ENCODE peak calls at places on chromosomes 1 and 21, in six cellular contexts. One of them, this sample, is unnamed.

GRCh38 chr1:91148641-91149069 is 126.8 kb upstream of the ZNF644 start:
- DNase-seq in upper lobe of right lung: no peak
- DNase-seq in body of pancreas: no peak
- DNase-seq in IMR-90: no peak
- DNase-seq in PC-3: no peak
- DNase-seq in lower lobe of right lung: no peak
- DNase-seq in this sample: no peak

GRCh38 chr1:155974208-155975165 is 3.9 kb downstream of the ARHGEF2 start:
- DNase-seq in upper lobe of right lung: no peak
- DNase-seq in body of pancreas: no peak
- DNase-seq in lower lobe of right lung: no peak
- DNase-seq in PC-3: no peak
- DNase-seq in IMR-90: no peak
- DNase-seq in this sample: no peak

GRCh38 chr1:50667272-50667671 is 244.0 kb upstream of the DMRTA2 start:
- DNase-seq in PC-3: no peak
- DNase-seq in body of pancreas: peak; percentile 13
- DNase-seq in lower lobe of right lung: no peak
- DNase-seq in IMR-90: no peak
- DNase-seq in upper lobe of right lung: no peak
- DNase-seq in this sample: no peak

GRCh38 chr1:25620211-25620610 is 3.6 kb downstream of the MAN1C1 start:
- DNase-seq in PC-3: no peak
- DNase-seq in upper lobe of right lung: no peak
- DNase-seq in body of pancreas: no peak
- DNase-seq in IMR-90: no peak
- DNase-seq in lower lobe of right lung: no peak
- DNase-seq in this sample: no peak

GRCh38 chr1:233641029-233641428 is 27.1 kb downstream of the KCNK1 start:
- DNase-seq in IMR-90: no peak
- DNase-seq in upper lobe of right lung: no peak
- DNase-seq in body of pancreas: no peak
- DNase-seq in lower lobe of right lung: no peak
- DNase-seq in PC-3: no peak
- DNase-seq in this sample: no peak

GRCh38 chr1:161502181-161502580 is 3.1 kb upstream of the FCGR2A start:
- DNase-seq in upper lobe of right lung: no peak
- DNase-seq in lower lobe of right lung: no peak
- DNase-seq in body of pancreas: no peak
- DNase-seq in PC-3: no peak
- DNase-seq in IMR-90: no peak
- DNase-seq in this sample: no peak

GRCh38 chr1:61400131-61400530 is 317.8 kb downstream of the NFIA start:
- DNase-seq in body of pancreas: no peak
- DNase-seq in lower lobe of right lung: no peak
- DNase-seq in PC-3: no peak
- DNase-seq in upper lobe of right lung: no peak
- DNase-seq in IMR-90: no peak
- DNase-seq in this sample: no peak

GRCh38 chr1:201543871-201544521 is 5.1 kb downstream of the NAV1 start:
- DNase-seq in upper lobe of right lung: no peak
- DNase-seq in body of pancreas: no peak
- DNase-seq in lower lobe of right lung: no peak
- DNase-seq in PC-3: no peak
- DNase-seq in IMR-90: peak; percentile 40
- DNase-seq in this sample: no peak

GRCh38 chr1:147189514-147189913 is 17.2 kb upstream of the PRKAB2 start:
- DNase-seq in PC-3: no peak
- DNase-seq in IMR-90: no peak
- DNase-seq in body of pancreas: no peak
- DNase-seq in upper lobe of right lung: no peak
- DNase-seq in lower lobe of right lung: no peak
- DNase-seq in this sample: no peak

GRCh38 chr1:154747841-154748766 is 122.0 kb downstream of the KCNN3 start:
- DNase-seq in lower lobe of right lung: no peak
- DNase-seq in IMR-90: no peak
- DNase-seq in upper lobe of right lung: no peak
- DNase-seq in body of pancreas: no peak
- DNase-seq in PC-3: no peak
- DNase-seq in this sample: peak; percentile 35

GRCh38 chr1:154749078-154749760 is 120.9 kb downstream of the KCNN3 start:
- DNase-seq in PC-3: peak; percentile 79
- DNase-seq in IMR-90: peak; percentile 23
- DNase-seq in body of pancreas: no peak
- DNase-seq in upper lobe of right lung: no peak
- DNase-seq in lower lobe of right lung: no peak
- DNase-seq in this sample: peak; percentile 59

GRCh38 chr1:154746620-154747299 is 123.3 kb downstream of the KCNN3 start:
- DNase-seq in upper lobe of right lung: no peak
- DNase-seq in lower lobe of right lung: no peak
- DNase-seq in body of pancreas: no peak
- DNase-seq in PC-3: no peak
- DNase-seq in IMR-90: no peak
- DNase-seq in this sample: no peak

GRCh38 chr1:154745750-154746425 is 124.2 kb downstream of the KCNN3 start:
- DNase-seq in upper lobe of right lung: no peak
- DNase-seq in IMR-90: no peak
- DNase-seq in lower lobe of right lung: no peak
- DNase-seq in PC-3: no peak
- DNase-seq in body of pancreas: no peak
- DNase-seq in this sample: no peak

GRCh38 chr1:154747380-154747779 is 122.7 kb downstream of the KCNN3 start:
- DNase-seq in lower lobe of right lung: no peak
- DNase-seq in upper lobe of right lung: no peak
- DNase-seq in body of pancreas: no peak
- DNase-seq in PC-3: no peak
- DNase-seq in IMR-90: no peak
- DNase-seq in this sample: no peak
- H3K27me3 ChIP-seq in lower lobe of right lung: no peaks in the 10 kb centered on the region
- H3K27me3 ChIP-seq in upper lobe of right lung: no peaks in the 10 kb centered on the region
- H3K27me3 ChIP-seq in body of pancreas: no peaks in the 10 kb centered on the region
- H3K27me3 ChIP-seq in PC-3: peaks cover 83% of the 10 kb centered on the region
- H3K27me3 ChIP-seq in IMR-90: peaks cover 90% of the 10 kb centered on the region
- H3K27me3 ChIP-seq in this sample: no peaks in the 10 kb centered on the region

GRCh38 chr21:30561957-30562356 is 843 bp upstream of the KRTAP19-7 start:
- DNase-seq in PC-3: no peak
- DNase-seq in IMR-90: no peak
- DNase-seq in body of pancreas: no peak
- DNase-seq in lower lobe of right lung: no peak
- DNase-seq in upper lobe of right lung: no peak
- DNase-seq in this sample: no peak

GRCh38 chr21:30563072-30563471 is 2.0 kb upstream of the KRTAP19-7 start:
- DNase-seq in IMR-90: no peak
- DNase-seq in lower lobe of right lung: no peak
- DNase-seq in PC-3: no peak
- DNase-seq in upper lobe of right lung: no peak
- DNase-seq in body of pancreas: no peak
- DNase-seq in this sample: no peak

GRCh38 chr21:30563630-30564029 is 2.5 kb upstream of the KRTAP19-7 start:
- DNase-seq in upper lobe of right lung: no peak
- DNase-seq in body of pancreas: no peak
- DNase-seq in PC-3: no peak
- DNase-seq in lower lobe of right lung: no peak
- DNase-seq in IMR-90: no peak
- DNase-seq in this sample: no peak

GRCh38 chr21:30561264-30561895 is at the start of gene KRTAP19-7:
- DNase-seq in PC-3: no peak
- DNase-seq in lower lobe of right lung: no peak
- DNase-seq in upper lobe of right lung: no peak
- DNase-seq in body of pancreas: no peak
- DNase-seq in IMR-90: no peak
- DNase-seq in this sample: no peak
- H3K9me3 ChIP-seq in PC-3: no peaks in the 10 kb centered on the region
- H3K9me3 ChIP-seq in lower lobe of right lung: no peaks in the 10 kb centered on the region
- H3K9me3 ChIP-seq in upper lobe of right lung: no peaks in the 10 kb centered on the region
- H3K9me3 ChIP-seq in body of pancreas: no peaks in the 10 kb centered on the region
- H3K9me3 ChIP-seq in IMR-90: peaks cover 4% of the 10 kb centered on the region
- H3K9me3 ChIP-seq in this sample: no peaks in the 10 kb centered on the region

GRCh38 chr1:94726981-94727685 is 93.0 kb upstream of the SLC44A3 start:
- DNase-seq in body of pancreas: no peak
- DNase-seq in PC-3: no peak
- DNase-seq in lower lobe of right lung: no peak
- DNase-seq in IMR-90: no peak
- DNase-seq in upper lobe of right lung: no peak
- DNase-seq in this sample: no peak
- H3K27ac ChIP-seq in body of pancreas: no peak overlapping the region
- H3K27ac ChIP-seq in PC-3: no peak overlapping the region
- H3K27ac ChIP-seq in lower lobe of right lung: no peak overlapping the region
- H3K27ac ChIP-seq in IMR-90: peak overlapping the region; percentile 97
- H3K27ac ChIP-seq in upper lobe of right lung: no peak overlapping the region
- H3K27ac ChIP-seq in this sample: no peak overlapping the region

GRCh38 chr1:38613996-38614395 is 245.6 kb downstream of the RRAGC start:
- DNase-seq in body of pancreas: no peak
- DNase-seq in upper lobe of right lung: no peak
- DNase-seq in lower lobe of right lung: no peak
- DNase-seq in IMR-90: no peak
- DNase-seq in PC-3: no peak
- DNase-seq in this sample: no peak

GRCh38 chr1:38609166-38609880 is 250.2 kb downstream of the RRAGC start:
- DNase-seq in upper lobe of right lung: no peak
- DNase-seq in IMR-90: no peak
- DNase-seq in lower lobe of right lung: no peak
- DNase-seq in body of pancreas: no peak
- DNase-seq in PC-3: no peak
- DNase-seq in this sample: no peak

GRCh38 chr1:38612956-38613355 is 246.6 kb downstream of the RRAGC start:
- DNase-seq in lower lobe of right lung: no peak
- DNase-seq in upper lobe of right lung: no peak
- DNase-seq in IMR-90: no peak
- DNase-seq in PC-3: no peak
- DNase-seq in body of pancreas: no peak
- DNase-seq in this sample: no peak

GRCh38 chr1:38614861-38615260 is 244.7 kb downstream of the RRAGC start:
- DNase-seq in body of pancreas: no peak
- DNase-seq in PC-3: no peak
- DNase-seq in lower lobe of right lung: no peak
- DNase-seq in upper lobe of right lung: no peak
- DNase-seq in IMR-90: no peak
- DNase-seq in this sample: no peak

GRCh38 chr1:38611661-38612211 is 247.8 kb downstream of the RRAGC start:
- DNase-seq in body of pancreas: no peak
- DNase-seq in PC-3: no peak
- DNase-seq in upper lobe of right lung: no peak
- DNase-seq in lower lobe of right lung: no peak
- DNase-seq in IMR-90: no peak
- DNase-seq in this sample: no peak
- H3K27me3 ChIP-seq in body of pancreas: no peaks in the 10 kb centered on the region
- H3K27me3 ChIP-seq in PC-3: peaks cover 56% of the 10 kb centered on the region
- H3K27me3 ChIP-seq in upper lobe of right lung: peaks cover 9% of the 10 kb centered on the region
- H3K27me3 ChIP-seq in lower lobe of right lung: peaks cover 3% of the 10 kb centered on the region
- H3K27me3 ChIP-seq in IMR-90: no peaks in the 10 kb centered on the region
- H3K27me3 ChIP-seq in this sample: peaks cover 2% of the 10 kb centered on the region

GRCh38 chr1:83844546-83844945 is 154.4 kb downstream of the TTLL7 start:
- DNase-seq in body of pancreas: no peak
- DNase-seq in PC-3: no peak
- DNase-seq in IMR-90: no peak
- DNase-seq in lower lobe of right lung: no peak
- DNase-seq in upper lobe of right lung: no peak
- DNase-seq in this sample: no peak

GRCh38 chr1:83834621-83835264 is 164.2 kb downstream of the TTLL7 start:
- DNase-seq in lower lobe of right lung: no peak
- DNase-seq in upper lobe of right lung: no peak
- DNase-seq in IMR-90: no peak
- DNase-seq in PC-3: no peak
- DNase-seq in body of pancreas: no peak
- DNase-seq in this sample: no peak

GRCh38 chr1:83839566-83840173 is 159.3 kb downstream of the TTLL7 start:
- DNase-seq in lower lobe of right lung: no peak
- DNase-seq in upper lobe of right lung: no peak
- DNase-seq in PC-3: no peak
- DNase-seq in IMR-90: peak; percentile 44
- DNase-seq in body of pancreas: no peak
- DNase-seq in this sample: no peak

GRCh38 chr1:83836543-83836942 is 162.4 kb downstream of the TTLL7 start:
- DNase-seq in PC-3: no peak
- DNase-seq in body of pancreas: no peak
- DNase-seq in upper lobe of right lung: no peak
- DNase-seq in IMR-90: no peak
- DNase-seq in lower lobe of right lung: no peak
- DNase-seq in this sample: no peak

GRCh38 chr1:83838573-83838972 is 160.4 kb downstream of the TTLL7 start:
- DNase-seq in IMR-90: no peak
- DNase-seq in upper lobe of right lung: no peak
- DNase-seq in lower lobe of right lung: no peak
- DNase-seq in PC-3: no peak
- DNase-seq in body of pancreas: no peak
- DNase-seq in this sample: no peak
- H3K9me3 ChIP-seq in IMR-90: no peaks in the 10 kb centered on the region
- H3K9me3 ChIP-seq in upper lobe of right lung: no peaks in the 10 kb centered on the region
- H3K9me3 ChIP-seq in lower lobe of right lung: no peaks in the 10 kb centered on the region
- H3K9me3 ChIP-seq in PC-3: no peaks in the 10 kb centered on the region
- H3K9me3 ChIP-seq in body of pancreas: no peaks in the 10 kb centered on the region
- H3K9me3 ChIP-seq in this sample: no peaks in the 10 kb centered on the region

GRCh38 chr1:23567996-23568607 is 8.8 kb upstream of the ID3 start:
- DNase-seq in PC-3: no peak
- DNase-seq in IMR-90: no peak
- DNase-seq in lower lobe of right lung: peak; percentile 50
- DNase-seq in body of pancreas: peak; percentile 40
- DNase-seq in upper lobe of right lung: no peak
- DNase-seq in this sample: no peak
- H3K27ac ChIP-seq in PC-3: no peak overlapping the region
- H3K27ac ChIP-seq in IMR-90: peak overlapping the region; percentile 57
- H3K27ac ChIP-seq in lower lobe of right lung: peak overlapping the region; percentile 88
- H3K27ac ChIP-seq in body of pancreas: peak overlapping the region; percentile 62
- H3K27ac ChIP-seq in upper lobe of right lung: peak overlapping the region; percentile 87
- H3K27ac ChIP-seq in this sample: no peak overlapping the region